ENCODE peak calls at places on chromosomes 16 and 17, in four cellular contexts. X is H9, R is H1, D is IMR-90. Z is an unnamed sample.

GRCh38 chr17:64024781-64025731 is 4.6 kb upstream of the ICAM2 start:
- DNase-seq in X (no peak), R (no peak), D (peak), Z (no peak)

GRCh38 chr17:2898255-2898926 is 102.2 kb downstream of the RAP1GAP2 start:
- DNase-seq in X (peak), R (no peak), D (no peak), Z (no peak)

GRCh38 chr17:18238299-18238698 is 12.9 kb downstream of the LLGL1 start:
- DNase-seq in X (no peak), R (no peak), D (no peak), Z (no peak)

GRCh38 chr17:71496552-71496951 is 624.3 kb upstream of the SOX9 start:
- DNase-seq in X (no peak), R (no peak), D (peak), Z (no peak)

GRCh38 chr16:53504161-53504663 is 1.2 kb upstream of the AKTIP start:
- DNase-seq in X (no peak), R (no peak), D (peak), Z (peak)

GRCh38 chr16:78976212-78976611 is 624.3 kb downstream of the MAF start:
- DNase-seq in X (no peak), R (no peak), D (no peak), Z (no peak)

GRCh38 chr16:10971560-10971961 is 27.2 kb downstream of the CLEC16A start:
- DNase-seq in X (peak), R (no peak), D (peak), Z (peak)

GRCh38 chr16:68760671-68761275 is 23.7 kb downstream of the CDH1 start:
- DNase-seq in X (no peak), R (no peak), D (peak), Z (no peak)

GRCh38 chr17:44807817-44808155 is 22.3 kb downstream of the GJC1 start:
- DNase-seq in X (no peak), R (no peak), D (no peak), Z (no peak)

GRCh38 chr17:69246726-69247375 is 18.2 kb upstream of the ABCA10 start:
- DNase-seq in X (no peak), R (no peak), D (peak), Z (peak)

GRCh38 chr17:39979865-39980401 is 674 bp upstream of the PSMD3 start:
- DNase-seq in X (peak), R (no peak), D (peak), Z (peak)

GRCh38 chr17:32503251-32504165 is 16.7 kb downstream of the CDK5R1 start:
- DNase-seq in X (no peak), R (no peak), D (no peak), Z (no peak)

GRCh38 chr17:63537991-63538692 is 12.1 kb upstream of the DCAF7 start:
- DNase-seq in X (peak), R (no peak), D (no peak), Z (no peak)

GRCh38 chr17:56943505-56944125 is 17.2 kb downstream of the COIL start:
- DNase-seq in X (no peak), R (no peak), D (no peak), Z (no peak)

GRCh38 chr17:15379659-15380058 is 38.3 kb upstream of the TEKT3 start:
- DNase-seq in X (no peak), R (no peak), D (no peak), Z (no peak)

GRCh38 chr16:30875881-30876791 is 17.7 kb downstream of the BCL7C start:
- DNase-seq in X (no peak), R (no peak), D (peak), Z (peak)

GRCh38 chr17:66980896-66981295 is 16.4 kb downstream of the CACNG4 start:
- DNase-seq in X (no peak), R (no peak), D (peak), Z (no peak)

GRCh38 chr16:17271687-17272086 is 199.1 kb downstream of the XYLT1 start:
- DNase-seq in X (no peak), R (no peak), D (peak), Z (no peak)

GRCh38 chr17:9360610-9361571 is 214.7 kb downstream of the STX8 start:
- DNase-seq in X (no peak), R (no peak), D (peak), Z (peak)

GRCh38 chr17:34763727-34764665 is 184.6 kb downstream of the TMEM132E start:
- DNase-seq in X (peak), R (no peak), D (peak), Z (no peak)

GRCh38 chr17:54891176-54891821 is 9.4 kb upstream of the TOM1L1 start:
- DNase-seq in X (peak), R (no peak), D (peak), Z (peak)

GRCh38 chr17:4161179-4161559 is 18.2 kb downstream of the CYB5D2 start:
- DNase-seq in X (peak), R (peak), D (peak), Z (peak)

GRCh38 chr16:10566613-10567012 is 13.8 kb downstream of the EMP2 start:
- DNase-seq in X (peak), R (no peak), D (no peak), Z (peak)

GRCh38 chr17:74987909-74988711 is 678 bp downstream of the CDR2L start:
- DNase-seq in X (peak), R (no peak), D (peak), Z (peak)

GRCh38 chr17:38742431-38743308 is 5.5 kb downstream of the PCGF2 start:
- DNase-seq in X (no peak), R (no peak), D (peak), Z (no peak)

GRCh38 chr17:9802701-9803100 is 11.3 kb upstream of the DHRS7C start:
- DNase-seq in X (no peak), R (no peak), D (no peak), Z (no peak)

GRCh38 chr17:73973881-73974409 is 229.5 kb upstream of the RPL38 start:
- DNase-seq in X (no peak), R (no peak), D (no peak), Z (peak)

GRCh38 chr17:73976147-73976546 is 227.3 kb upstream of the RPL38 start:
- DNase-seq in X (no peak), R (no peak), D (no peak), Z (no peak)

GRCh38 chr17:73980517-73980916 is 223.0 kb upstream of the RPL38 start:
- DNase-seq in X (no peak), R (no peak), D (no peak), Z (no peak)

GRCh38 chr17:73974536-73974935 is 228.9 kb upstream of the RPL38 start:
- DNase-seq in X (no peak), R (no peak), D (no peak), Z (peak)

GRCh38 chr17:73976676-73977521 is 226.6 kb upstream of the RPL38 start:
- DNase-seq in X (no peak), R (no peak), D (no peak), Z (peak)
- H4K5ac ChIP-seq in X (no peak), R (no peak), D (no peak), Z (no peak)

DNA sequence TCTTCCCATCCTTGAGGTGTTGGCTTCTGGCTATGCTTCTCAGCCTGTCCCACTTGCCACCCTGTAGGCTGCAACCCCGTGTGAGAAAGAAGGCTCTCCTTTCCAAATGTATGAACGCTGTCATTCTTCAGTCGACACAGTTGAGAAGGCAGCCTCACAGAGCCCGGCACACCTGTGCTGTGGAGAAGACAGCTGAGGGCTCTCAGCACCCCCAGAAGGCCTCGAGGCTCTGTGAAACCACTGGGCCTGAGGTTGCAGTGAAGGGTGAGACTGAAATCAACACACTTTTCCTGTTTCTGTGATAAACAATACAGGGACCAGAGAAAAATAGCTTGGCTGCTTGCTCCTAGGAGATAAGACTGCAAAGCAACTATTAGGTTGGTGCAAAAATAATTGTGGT is 4.9 kb upstream of the ANKRD40CL start:
- DNase-seq in X (peak), R (no peak), D (no peak), Z (no peak)
- H4K5ac ChIP-seq in X (no peak), R (no peak), D (no peak), Z (no peak)

DNA sequence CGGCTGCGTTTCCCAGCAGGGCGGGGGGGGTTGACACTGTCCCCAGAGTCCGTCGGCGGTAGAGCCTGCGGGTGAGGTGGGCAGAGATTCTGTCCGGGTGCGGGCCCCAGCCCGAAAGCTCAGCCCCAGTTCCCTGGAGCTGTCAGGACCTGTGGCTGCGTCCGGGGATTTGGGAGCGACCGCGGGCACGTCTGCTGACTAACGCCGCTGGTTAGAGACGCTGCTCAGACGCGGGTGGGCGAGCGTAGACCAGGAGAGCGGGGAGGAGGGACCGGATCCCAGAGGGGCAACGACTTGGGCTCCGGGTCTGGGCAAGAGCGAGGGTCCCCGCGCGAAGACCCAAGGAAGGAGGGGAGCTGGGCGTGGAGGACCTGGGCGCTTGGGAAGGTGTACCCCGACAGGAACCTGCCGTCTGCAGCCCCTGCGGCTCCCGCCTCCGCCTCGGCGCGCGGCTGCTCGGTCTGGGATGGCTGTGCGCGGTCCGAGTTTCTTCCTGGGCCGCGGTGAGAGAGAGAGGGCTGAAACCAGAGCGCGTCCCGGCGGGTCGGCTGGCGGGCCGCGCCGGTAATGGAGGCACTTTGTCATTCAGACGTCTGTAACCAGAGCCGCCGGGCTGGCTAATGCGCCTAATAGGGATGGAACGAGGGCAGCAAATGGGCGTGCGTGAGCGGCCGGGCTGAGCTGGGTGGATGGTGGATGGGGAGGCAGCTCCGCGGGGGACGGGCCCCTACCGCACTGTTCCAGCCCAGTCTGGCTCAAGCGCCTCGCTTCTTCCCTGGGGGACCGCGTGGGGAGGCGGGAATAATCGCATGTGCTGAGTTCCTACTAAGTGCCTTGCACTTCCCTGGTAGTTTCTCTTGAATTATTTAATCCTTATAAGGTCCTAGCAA is 2.3 kb downstream of the NGFR start:
- DNase-seq in X (peak), R (no peak), D (peak), Z (peak)
- H4K5ac ChIP-seq in X (no peak), R (no peak), D (no peak), Z (no peak)

GRCh38 chr17:79667746-79668145 is 56.9 kb upstream of the RBFOX3 start:
- DNase-seq in X (peak), R (no peak), D (no peak), Z (no peak)
- H4K5ac ChIP-seq in X (no peak), R (no peak), D (no peak), Z (no peak)

DNA sequence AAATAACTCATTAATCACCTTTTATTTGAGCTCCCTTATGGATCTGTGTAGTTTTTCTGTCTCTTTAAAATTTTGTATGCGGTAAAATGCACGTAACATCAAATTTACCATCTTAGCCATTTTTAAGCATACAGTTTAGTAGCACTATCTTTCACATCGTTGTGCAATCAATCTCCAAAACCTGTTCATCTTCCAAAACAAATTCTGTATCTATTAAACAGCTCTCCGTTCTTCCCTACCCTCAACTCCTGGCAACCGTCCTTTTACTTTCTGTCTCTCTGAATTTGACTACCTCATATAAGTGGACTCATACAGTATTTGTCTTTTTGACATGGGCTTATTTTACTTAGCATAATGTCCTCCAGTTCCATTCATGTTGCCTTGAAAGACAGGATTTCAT is 100.5 kb downstream of the NF1 start:
- DNase-seq in X (no peak), R (no peak), D (no peak), Z (no peak)
- H4K5ac ChIP-seq in X (no peak), R (no peak), D (no peak), Z (no peak)

Z was measured in mesendoderm.